ENCODE peak calls at places on chromosomes 5 and 9, in ten cellular contexts. T, R, M, H, K, C, P, Q, V and F are unnamed samples.

GRCh38 chr9:101498323-101498722 is 35.3 kb upstream of the RNF20 start:
- DNase-seq in T (no peak), R (no peak), M (no peak), H (no peak), K (no peak), C (no peak), P (no peak), Q (no peak), V (no peak), F (no peak)

GRCh38 chr9:128001411-128002298 is 20.9 kb upstream of the EEIG1 start:
- DNase-seq in T (peak), R (peak), M (peak), H (no peak), K (peak), C (no peak), P (no peak), Q (no peak), V (no peak), F (peak)

GRCh38 chr9:37927611-37928551 is 24.0 kb upstream of the SLC25A51 start:
- DNase-seq in T (no peak), R (no peak), M (no peak), H (no peak), K (no peak), C (no peak), P (no peak), Q (no peak), V (no peak), F (no peak)

GRCh38 chr9:35813434-35814105 is 1.3 kb downstream of the HINT2 start:
- DNase-seq in T (peak), R (no peak), M (peak), H (no peak), K (peak), C (no peak), P (no peak), Q (no peak), V (no peak), F (no peak)

GRCh38 chr9:127721391-127721821 is 5.5 kb downstream of the TTC16 start:
- DNase-seq in T (no peak), R (no peak), M (peak), H (no peak), K (no peak), C (no peak), P (no peak), Q (no peak), V (no peak), F (no peak)

GRCh38 chr9:77011973-77012817 is 7.3 kb upstream of the FOXB2 start:
- DNase-seq in T (peak), R (no peak), M (peak), H (peak), K (peak), C (no peak), P (peak), Q (peak), V (peak), F (no peak)

GRCh38 chr5:31291323-31291854 is 97.9 kb downstream of the CDH6 start:
- DNase-seq in T (no peak), R (no peak), M (no peak), H (no peak), K (no peak), C (no peak), P (no peak), Q (no peak), V (no peak), F (peak)

GRCh38 chr5:172280317-172280716 is 3.2 kb downstream of the UBTD2 start:
- DNase-seq in T (no peak), R (no peak), M (no peak), H (no peak), K (no peak), C (no peak), P (no peak), Q (no peak), V (no peak), F (no peak)

GRCh38 chr9:127131871-127132270 is 9.4 kb upstream of the ANGPTL2 start:
- DNase-seq in T (peak), R (peak), M (no peak), H (no peak), K (no peak), C (no peak), P (no peak), Q (no peak), V (no peak), F (no peak)

GRCh38 chr9:101605547-101605946 is 10.8 kb upstream of the PPP3R2 start:
- DNase-seq in T (no peak), R (no peak), M (no peak), H (no peak), K (no peak), C (no peak), P (no peak), Q (no peak), V (no peak), F (no peak)

GRCh38 chr5:352639-353598 is 31.4 kb downstream of the AHRR start:
- DNase-seq in T (no peak), R (no peak), M (no peak), H (no peak), K (no peak), C (no peak), P (no peak), Q (no peak), V (no peak), F (peak)